ENCODE peak calls at places on chromosomes 12 and 14, in nine cellular contexts. One of them, this sample, is unnamed.

GRCh38 chr14:30283822-30284446 is 275.0 kb upstream of the G2E3 start:
- DNase-seq in suprapubic skin: no peak
- DNase-seq in astrocyte: peak; percentile 27
- DNase-seq in neural progenitor cell: peak; percentile 70
- DNase-seq in tibial nerve: peak; percentile 38
- DNase-seq in AG04449: no peak
- DNase-seq in fibroblast of mammary gland: peak; percentile 70
- DNase-seq in K562: peak; percentile 14
- DNase-seq in stomach: no peak
- DNase-seq in this sample: no peak

GRCh38 chr12:120771097-120771496 is 45.5 kb downstream of the ACADS start:
- DNase-seq in suprapubic skin: no peak
- DNase-seq in astrocyte: no peak
- DNase-seq in neural progenitor cell: peak; percentile 79
- DNase-seq in tibial nerve: no peak
- DNase-seq in AG04449: no peak
- DNase-seq in fibroblast of mammary gland: no peak
- DNase-seq in K562: no peak
- DNase-seq in stomach: no peak
- DNase-seq in this sample: no peak

GRCh38 chr12:17108877-17109520 is 503.0 kb upstream of the LMO3 start:
- DNase-seq in suprapubic skin: no peak
- DNase-seq in astrocyte: peak; percentile 33
- DNase-seq in neural progenitor cell: no peak
- DNase-seq in tibial nerve: no peak
- DNase-seq in AG04449: no peak
- DNase-seq in fibroblast of mammary gland: no peak
- DNase-seq in K562: no peak
- DNase-seq in stomach: no peak
- DNase-seq in this sample: no peak

GRCh38 chr12:90858261-90858660 is 96.7 kb downstream of the CCER1 start:
- DNase-seq in suprapubic skin: no peak
- DNase-seq in astrocyte: peak; percentile 39
- DNase-seq in neural progenitor cell: peak; percentile 54
- DNase-seq in tibial nerve: no peak
- DNase-seq in AG04449: no peak
- DNase-seq in fibroblast of mammary gland: no peak
- DNase-seq in K562: no peak
- DNase-seq in stomach: peak; percentile 50
- DNase-seq in this sample: peak; percentile 52

GRCh38 chr14:30597496-30597895 is 24.6 kb upstream of the SCFD1 start:
- DNase-seq in suprapubic skin: no peak
- DNase-seq in astrocyte: no peak
- DNase-seq in neural progenitor cell: no peak
- DNase-seq in tibial nerve: no peak
- DNase-seq in AG04449: no peak
- DNase-seq in fibroblast of mammary gland: no peak
- DNase-seq in K562: no peak
- DNase-seq in stomach: no peak
- DNase-seq in this sample: no peak

GRCh38 chr12:110135806-110136205 is 11.6 kb downstream of the IFT81 start:
- DNase-seq in suprapubic skin: no peak
- DNase-seq in astrocyte: no peak
- DNase-seq in neural progenitor cell: no peak
- DNase-seq in tibial nerve: no peak
- DNase-seq in AG04449: no peak
- DNase-seq in fibroblast of mammary gland: no peak
- DNase-seq in K562: no peak
- DNase-seq in stomach: no peak
- DNase-seq in this sample: no peak

GRCh38 chr14:103749860-103750259 is 34.2 kb downstream of the ZFYVE21 start:
- DNase-seq in suprapubic skin: no peak
- DNase-seq in astrocyte: no peak
- DNase-seq in neural progenitor cell: no peak
- DNase-seq in tibial nerve: no peak
- DNase-seq in AG04449: no peak
- DNase-seq in fibroblast of mammary gland: no peak
- DNase-seq in K562: no peak
- DNase-seq in stomach: no peak
- DNase-seq in this sample: no peak

GRCh38 chr14:43795600-43796228 is 711.4 kb downstream of the FSCB start:
- DNase-seq in suprapubic skin: no peak
- DNase-seq in astrocyte: no peak
- DNase-seq in neural progenitor cell: no peak
- DNase-seq in tibial nerve: no peak
- DNase-seq in AG04449: no peak
- DNase-seq in fibroblast of mammary gland: peak; percentile 7
- DNase-seq in K562: no peak
- DNase-seq in stomach: no peak
- DNase-seq in this sample: no peak

GRCh38 chr12:70364695-70365397 is 1.2 kb upstream of the KCNMB4 start:
- DNase-seq in suprapubic skin: no peak
- DNase-seq in astrocyte: no peak
- DNase-seq in neural progenitor cell: peak; percentile 21
- DNase-seq in tibial nerve: no peak
- DNase-seq in AG04449: no peak
- DNase-seq in fibroblast of mammary gland: no peak
- DNase-seq in K562: no peak
- DNase-seq in stomach: no peak
- DNase-seq in this sample: no peak

GRCh38 chr12:45327823-45328383 is 112.0 kb downstream of the ANO6 start:
- DNase-seq in suprapubic skin: no peak
- DNase-seq in astrocyte: peak; percentile 20
- DNase-seq in neural progenitor cell: no peak
- DNase-seq in tibial nerve: no peak
- DNase-seq in AG04449: no peak
- DNase-seq in fibroblast of mammary gland: no peak
- DNase-seq in K562: no peak
- DNase-seq in stomach: no peak
- DNase-seq in this sample: no peak

GRCh38 chr12:49198431-49199155 is 9.7 kb upstream of the TUBA1A start:
- DNase-seq in suprapubic skin: no peak
- DNase-seq in astrocyte: peak; percentile 95
- DNase-seq in neural progenitor cell: peak; percentile 66
- DNase-seq in tibial nerve: no peak
- DNase-seq in AG04449: no peak
- DNase-seq in fibroblast of mammary gland: peak; percentile 93
- DNase-seq in K562: no peak
- DNase-seq in stomach: no peak
- DNase-seq in this sample: no peak

GRCh38 chr14:41785696-41786095 is 179.0 kb downstream of the LRFN5 start:
- DNase-seq in suprapubic skin: no peak
- DNase-seq in astrocyte: no peak
- DNase-seq in neural progenitor cell: peak; percentile 50
- DNase-seq in tibial nerve: no peak
- DNase-seq in AG04449: no peak
- DNase-seq in fibroblast of mammary gland: peak; percentile 3
- DNase-seq in K562: no peak
- DNase-seq in stomach: no peak
- DNase-seq in this sample: no peak

GRCh38 chr12:6358886-6359285 is 16.5 kb downstream of the SCNN1A start:
- DNase-seq in suprapubic skin: no peak
- DNase-seq in astrocyte: no peak
- DNase-seq in neural progenitor cell: no peak
- DNase-seq in tibial nerve: no peak
- DNase-seq in AG04449: no peak
- DNase-seq in fibroblast of mammary gland: no peak
- DNase-seq in K562: no peak
- DNase-seq in stomach: no peak
- DNase-seq in this sample: no peak

GRCh38 chr12:6352198-6353173 is 10.6 kb upstream of the TNFRSF1A start:
- DNase-seq in suprapubic skin: no peak
- DNase-seq in astrocyte: no peak
- DNase-seq in neural progenitor cell: no peak
- DNase-seq in tibial nerve: no peak
- DNase-seq in AG04449: no peak
- DNase-seq in fibroblast of mammary gland: no peak
- DNase-seq in K562: no peak
- DNase-seq in stomach: no peak
- DNase-seq in this sample: no peak

GRCh38 chr12:6354539-6355393 is 12.9 kb upstream of the TNFRSF1A start:
- DNase-seq in suprapubic skin: no peak
- DNase-seq in astrocyte: no peak
- DNase-seq in neural progenitor cell: no peak
- DNase-seq in tibial nerve: no peak
- DNase-seq in AG04449: no peak
- DNase-seq in fibroblast of mammary gland: no peak
- DNase-seq in K562: no peak
- DNase-seq in stomach: no peak
- DNase-seq in this sample: no peak

GRCh38 chr12:6356374-6356820 is 14.5 kb upstream of the TNFRSF1A start:
- DNase-seq in suprapubic skin: no peak
- DNase-seq in astrocyte: no peak
- DNase-seq in neural progenitor cell: no peak
- DNase-seq in tibial nerve: no peak
- DNase-seq in AG04449: no peak
- DNase-seq in fibroblast of mammary gland: no peak
- DNase-seq in K562: no peak
- DNase-seq in stomach: no peak
- DNase-seq in this sample: no peak

DNA sequence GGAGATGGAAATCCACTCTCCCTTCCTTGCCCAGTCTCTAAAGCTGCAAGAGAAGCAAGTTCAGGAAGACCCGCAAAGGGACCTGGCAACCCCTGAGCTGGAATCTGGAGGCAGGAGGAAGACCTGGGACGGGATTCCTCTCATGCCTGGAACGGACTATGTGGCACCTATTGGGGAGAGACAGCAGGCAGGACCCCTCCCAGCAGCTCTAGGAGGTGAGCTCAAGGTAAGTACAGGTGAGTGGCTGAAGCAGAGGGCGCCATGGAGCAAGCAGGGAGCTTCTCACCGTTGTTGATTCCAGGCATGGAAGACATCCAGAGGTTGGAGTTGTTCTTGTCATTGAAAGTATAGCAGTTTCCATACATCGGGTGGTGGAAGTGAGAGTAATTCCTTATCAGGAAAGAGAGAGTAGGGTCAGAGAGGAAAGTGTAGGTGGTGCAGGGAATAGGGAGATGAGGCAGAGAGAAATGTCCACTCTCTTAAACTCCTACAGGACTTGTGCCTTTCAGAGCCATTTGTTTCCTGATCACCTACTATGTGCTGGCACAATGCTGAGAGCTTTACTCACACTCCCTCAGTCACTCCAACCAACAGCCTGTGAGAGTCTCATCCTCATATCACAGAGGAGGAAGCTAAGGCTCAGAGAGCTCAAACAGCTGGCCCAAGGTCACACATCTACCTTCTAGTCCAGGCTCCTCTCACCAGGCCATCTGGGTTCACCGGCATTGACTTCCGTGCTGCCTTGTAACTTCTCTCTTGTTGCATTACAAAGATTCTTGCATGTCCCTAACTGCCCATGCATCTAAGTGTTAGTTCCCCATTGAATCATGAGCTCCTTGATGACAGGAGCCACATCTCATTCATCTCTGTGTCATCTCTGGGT is 13.9 kb upstream of the TNFRSF1A start:
- DNase-seq in suprapubic skin: no peak
- DNase-seq in astrocyte: no peak
- DNase-seq in neural progenitor cell: no peak
- DNase-seq in tibial nerve: no peak
- DNase-seq in AG04449: no peak
- DNase-seq in fibroblast of mammary gland: no peak
- DNase-seq in K562: no peak
- DNase-seq in stomach: no peak
- DNase-seq in this sample: no peak
- TF ChIP-seq CTCF in suprapubic skin: no peak
- TF ChIP-seq CTCF in astrocyte: no peak
- TF ChIP-seq CTCF in neural progenitor cell: no peak
- TF ChIP-seq CTCF in tibial nerve: no peak
- TF ChIP-seq CTCF in AG04449: no peak
- TF ChIP-seq CTCF in fibroblast of mammary gland: no peak
- TF ChIP-seq CTCF in K562: no peak
- TF ChIP-seq CTCF in stomach: no peak
- TF ChIP-seq CTCF in this sample: no peak

GRCh38 chr12:18246057-18246456 is 15.3 kb upstream of the PIK3C2G start:
- DNase-seq in suprapubic skin: no peak
- DNase-seq in astrocyte: no peak
- DNase-seq in neural progenitor cell: no peak
- DNase-seq in tibial nerve: no peak
- DNase-seq in AG04449: no peak
- DNase-seq in fibroblast of mammary gland: no peak
- DNase-seq in K562: no peak
- DNase-seq in stomach: no peak
- DNase-seq in this sample: no peak

GRCh38 chr12:18250313-18250916 is 10.9 kb upstream of the PIK3C2G start:
- DNase-seq in suprapubic skin: no peak
- DNase-seq in astrocyte: peak; percentile 39
- DNase-seq in neural progenitor cell: peak; percentile 88
- DNase-seq in tibial nerve: peak; percentile 39
- DNase-seq in AG04449: peak; percentile 23
- DNase-seq in fibroblast of mammary gland: peak; percentile 74
- DNase-seq in K562: no peak
- DNase-seq in stomach: no peak
- DNase-seq in this sample: no peak
- TF ChIP-seq CTCF in suprapubic skin: peak; percentile 27
- TF ChIP-seq CTCF in astrocyte: peak; percentile 74
- TF ChIP-seq CTCF in neural progenitor cell: peak; percentile 91
- TF ChIP-seq CTCF in tibial nerve: peak; percentile 68
- TF ChIP-seq CTCF in AG04449: peak; percentile 43
- TF ChIP-seq CTCF in fibroblast of mammary gland: peak; percentile 71
- TF ChIP-seq CTCF in K562: peak; percentile 36
- TF ChIP-seq CTCF in stomach: peak; percentile 67
- TF ChIP-seq CTCF in this sample: peak; percentile 78

DNA sequence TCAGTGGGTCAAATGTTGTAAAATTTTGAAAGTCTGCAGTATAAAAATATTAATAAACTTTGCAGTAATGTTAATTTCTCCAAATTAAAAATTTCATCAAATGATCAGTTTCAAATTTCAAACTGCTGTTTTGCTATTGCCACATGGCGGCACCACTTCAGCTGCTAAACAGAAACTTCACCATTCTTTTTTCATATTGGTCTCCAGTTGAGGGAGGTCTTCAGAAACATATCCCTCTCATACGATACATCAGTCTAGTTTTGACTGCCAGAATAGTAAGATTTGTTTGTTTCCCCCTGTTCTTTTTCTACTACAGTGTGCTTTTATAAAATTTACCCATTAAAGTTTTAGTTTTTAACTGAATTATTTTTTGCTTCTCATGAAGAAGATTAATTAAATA is 4.2 kb upstream of the TRHDE start:
- DNase-seq in suprapubic skin: no peak
- DNase-seq in astrocyte: no peak
- DNase-seq in neural progenitor cell: no peak
- DNase-seq in tibial nerve: no peak
- DNase-seq in AG04449: no peak
- DNase-seq in fibroblast of mammary gland: peak; percentile 5
- DNase-seq in K562: no peak
- DNase-seq in stomach: no peak
- DNase-seq in this sample: no peak
- TF ChIP-seq CTCF in suprapubic skin: no peak
- TF ChIP-seq CTCF in astrocyte: peak; percentile 37
- TF ChIP-seq CTCF in neural progenitor cell: peak; percentile 34
- TF ChIP-seq CTCF in tibial nerve: no peak
- TF ChIP-seq CTCF in AG04449: peak; percentile 48
- TF ChIP-seq CTCF in fibroblast of mammary gland: peak; percentile 28
- TF ChIP-seq CTCF in K562: no peak
- TF ChIP-seq CTCF in stomach: no peak
- TF ChIP-seq CTCF in this sample: no peak

GRCh38 chr14:102469261-102469660 is 40.3 kb downstream of the ANKRD9 start:
- DNase-seq in suprapubic skin: no peak
- DNase-seq in astrocyte: no peak
- DNase-seq in neural progenitor cell: no peak
- DNase-seq in tibial nerve: no peak
- DNase-seq in AG04449: no peak
- DNase-seq in fibroblast of mammary gland: no peak
- DNase-seq in K562: no peak
- DNase-seq in stomach: no peak
- DNase-seq in this sample: no peak
- TF ChIP-seq CTCF in suprapubic skin: no peak
- TF ChIP-seq CTCF in astrocyte: no peak
- TF ChIP-seq CTCF in neural progenitor cell: no peak
- TF ChIP-seq CTCF in tibial nerve: no peak
- TF ChIP-seq CTCF in AG04449: no peak
- TF ChIP-seq CTCF in fibroblast of mammary gland: no peak
- TF ChIP-seq CTCF in K562: no peak
- TF ChIP-seq CTCF in stomach: no peak
- TF ChIP-seq CTCF in this sample: no peak

This sample was measured in mesothelial cell of epicardium.